ENCODE peak calls at places on chromosomes 1 and 21, in five cellular contexts. T, Q, D, N and O are unnamed samples.
A peak's percentile ranks its signal among the peaks of the same experiment; 100 is the strongest.

GRCh38 chr1:27001570-27002360 is 8.3 kb downstream of the TRNP1 start:
- DNase-seq in N (peak; percentile 65), D (no peak), Q (peak; percentile 84), T (no peak), O (no peak)

GRCh38 chr1:78329475-78329874 is 161.3 kb upstream of the PTGFR start:
- DNase-seq in D (no peak), T (no peak), Q (no peak), N (no peak), O (no peak)

GRCh38 chr1:225318706-225319575 is 108.9 kb downstream of the LBR start:
- DNase-seq in T (no peak), N (no peak), D (no peak), Q (no peak), O (no peak)

GRCh38 chr1:220879509-220880366 is 495 bp downstream of the HLX start:
- DNase-seq in Q (peak; percentile 69), T (no peak), D (peak; percentile 41), N (no peak), O (no peak)

GRCh38 chr1:220294754-220295419 is 22.6 kb upstream of the RAB3GAP2 start:
- DNase-seq in Q (no peak), N (no peak), D (no peak), T (no peak), O (no peak)

GRCh38 chr1:161359316-161359715 is 8.4 kb downstream of the CFAP126 start:
- DNase-seq in D (no peak), T (no peak), Q (no peak), N (no peak), O (no peak)

GRCh38 chr1:30902653-30903290 is 5.8 kb downstream of the SDC3 start:
- DNase-seq in D (no peak), N (no peak), T (no peak), Q (peak; percentile 28), O (no peak)

GRCh38 chr1:227774051-227774720 is 39.0 kb downstream of the SNAP47 start:
- DNase-seq in D (no peak), T (no peak), N (no peak), Q (no peak), O (no peak)

GRCh38 chr1:97730271-97730670 is 190.6 kb downstream of the DPYD start:
- DNase-seq in D (no peak), T (no peak), N (no peak), Q (no peak), O (no peak)

GRCh38 chr1:206699626-206700025 is 14.9 kb downstream of the MAPKAPK2 start:
- DNase-seq in N (peak; percentile 70), D (no peak), T (no peak), Q (no peak), O (no peak)

GRCh38 chr1:163561570-163562295 is 240.0 kb downstream of the NUF2 start:
- DNase-seq in D (peak; percentile 16), T (no peak), N (no peak), Q (no peak), O (no peak)

GRCh38 chr21:16192900-16193299 is 463.1 kb downstream of the USP25 start:
- DNase-seq in N (peak; percentile 21), Q (no peak), D (no peak), T (no peak), O (no peak)

GRCh38 chr1:14567056-14567455 is 31.4 kb upstream of the KAZN start:
- DNase-seq in T (no peak), Q (no peak), D (peak; percentile 52), N (no peak), O (no peak)

GRCh38 chr1:78833491-78833890 is 173.0 kb downstream of the ADGRL4 start:
- DNase-seq in T (no peak), D (no peak), N (no peak), Q (no peak), O (no peak)

GRCh38 chr1:10616696-10617095 is 141.9 kb downstream of the PEX14 start:
- DNase-seq in Q (no peak), T (no peak), D (no peak), N (no peak), O (no peak)

GRCh38 chr1:107689157-107689556 is 275.8 kb downstream of the VAV3 start:
- DNase-seq in N (no peak), D (no peak), T (no peak), Q (no peak), O (no peak)

GRCh38 chr1:244074559-244075171 is 23.6 kb downstream of the ZBTB18 start:
- DNase-seq in T (no peak), N (no peak), D (no peak), Q (no peak), O (no peak)

GRCh38 chr1:197343663-197344273 is 75.7 kb downstream of the CRB1 start:
- DNase-seq in D (no peak), Q (no peak), T (no peak), N (no peak), O (no peak)

GRCh38 chr1:182137546-182137945 is 76.0 kb upstream of the ZNF648 start:
- DNase-seq in N (no peak), Q (no peak), T (no peak), D (no peak), O (no peak)

GRCh38 chr1:94384485-94385353 is 33.5 kb upstream of the ABCD3 start:
- DNase-seq in Q (peak; percentile 53), N (no peak), D (no peak), T (no peak), O (no peak)

GRCh38 chr1:77056525-77056924 is 162.7 kb downstream of the PIGK start:
- DNase-seq in N (no peak), Q (no peak), T (no peak), D (no peak), O (no peak)

GRCh38 chr1:201890806-201891450 is 2.2 kb downstream of the SHISA4 start:
- DNase-seq in Q (no peak), T (no peak), D (no peak), N (peak; percentile 15), O (no peak)

GRCh38 chr1:40745180-40745579 is 38.4 kb upstream of the KCNQ4 start:
- DNase-seq in T (no peak), N (no peak), Q (no peak), D (no peak), O (no peak)

GRCh38 chr1:159829822-159830455 is 3.3 kb downstream of the SLAMF8 start:
- DNase-seq in Q (no peak), T (no peak), N (peak; percentile 30), D (no peak), O (no peak)

GRCh38 chr1:75087278-75087677 is 46.9 kb upstream of the LHX8 start:
- DNase-seq in N (no peak), Q (no peak), T (no peak), D (no peak), O (no peak)

GRCh38 chr1:115677570-115677969 is 35.8 kb downstream of the VANGL1 start:
- DNase-seq in N (no peak), D (no peak), Q (no peak), T (no peak), O (no peak)

GRCh38 chr1:66399888-66400529 is 133.9 kb upstream of the SGIP1 start:
- DNase-seq in T (no peak), N (no peak), Q (no peak), D (no peak), O (no peak)

GRCh38 chr1:94411217-94411616 is 7.0 kb upstream of the ABCD3 start:
- DNase-seq in N (no peak), Q (no peak), T (no peak), D (no peak), O (no peak)

GRCh38 chr21:45386728-45387371 is 18.1 kb upstream of the COL18A1 start:
- DNase-seq in N (peak; percentile 73), D (no peak), Q (peak; percentile 44), T (no peak), O (no peak)

GRCh38 chr1:244952940-244953339 is 88.6 kb upstream of the HNRNPU start:
- DNase-seq in Q (no peak), N (no peak), T (no peak), D (no peak), O (no peak)

GRCh38 chr1:206002833-206003532 is at the start of gene RAB7B:
- DNase-seq in Q (peak; percentile 76), N (peak; percentile 81), D (no peak), T (peak; percentile 73), O (peak; percentile 54)

GRCh38 chr1:88800382-88801051 is 90.8 kb downstream of the GTF2B start:
- DNase-seq in N (no peak), D (no peak), T (no peak), Q (no peak), O (no peak)

GRCh38 chr1:56866656-56867055 is 12.1 kb downstream of the C8A start:
- DNase-seq in N (no peak), D (no peak), Q (no peak), T (no peak), O (no peak)

GRCh38 chr1:67339623-67340343 is 32.1 kb downstream of the IL12RB2 start:
- DNase-seq in Q (no peak), D (no peak), T (no peak), N (no peak), O (no peak)

GRCh38 chr21:35556536-35556935 is 503.8 kb downstream of the SETD4 start:
- DNase-seq in T (no peak), Q (no peak), D (no peak), N (no peak), O (no peak)
- TF ChIP-seq CTCF in T (no peak), Q (no peak), D (no peak), N (no peak), O (no peak)

DNA sequence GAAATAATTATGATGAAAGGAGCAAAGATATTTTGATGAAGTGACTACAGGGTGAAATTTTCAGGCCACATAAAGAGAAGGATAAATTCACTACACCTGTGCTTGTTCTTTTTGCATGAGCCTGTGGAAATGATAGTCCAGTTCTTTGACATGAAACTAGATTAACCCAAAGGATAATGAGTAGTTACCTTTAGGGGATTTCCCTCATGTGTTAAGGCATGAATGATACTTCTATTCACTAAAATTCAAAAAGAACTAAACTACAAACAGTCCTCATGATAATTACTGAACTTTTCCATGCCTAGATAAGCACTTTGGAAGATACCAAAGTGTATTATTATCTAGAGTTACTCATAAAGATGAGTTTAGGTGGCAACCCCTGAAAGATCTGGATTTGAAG is 244.3 kb downstream of the PTPRC start:
- DNase-seq in D (no peak), T (no peak), N (no peak), Q (no peak), O (no peak)
- TF ChIP-seq CTCF in D (no peak), T (no peak), N (no peak), Q (no peak), O (no peak)

GRCh38 chr21:42561742-42562141 is 48.1 kb downstream of the SLC37A1 start:
- DNase-seq in Q (peak; percentile 44), N (peak; percentile 11), T (no peak), D (peak; percentile 16), O (no peak)
- TF ChIP-seq CTCF in Q (no peak), N (no peak), T (no peak), D (no peak), O (no peak)

GRCh38 chr1:175341631-175342429 is 149.3 kb upstream of the KIAA0040 start:
- DNase-seq in N (no peak), T (no peak), Q (no peak), D (no peak), O (no peak)

GRCh38 chr1:175338447-175339135 is 146.0 kb upstream of the KIAA0040 start:
- DNase-seq in Q (no peak), N (no peak), D (peak; percentile 85), T (no peak), O (no peak)

GRCh38 chr1:175343945-175344344 is 151.4 kb upstream of the KIAA0040 start:
- DNase-seq in T (no peak), D (no peak), N (no peak), Q (no peak), O (no peak)
- TF ChIP-seq CTCF in T (no peak), D (no peak), N (no peak), Q (no peak), O (no peak)

GRCh38 chr1:230220478-230220877 is 153.4 kb downstream of the GALNT2 start:
- DNase-seq in D (no peak), N (no peak), Q (no peak), T (no peak), O (no peak)
- TF ChIP-seq CTCF in D (no peak), N (no peak), Q (no peak), T (no peak), O (peak; percentile 39)